ENCODE peak calls at places on chromosomes 5 and 9, in four cellular contexts. S, E, D and J are unnamed samples. For H3K4me1, the result is how much of the 10 kb centered on the place peaks cover.

GRCh38 chr5:43152946-43153345 is 32.2 kb downstream of the ZNF131 start:
- DNase-seq in S (no peak), E (no peak), D (no peak), J (no peak)

GRCh38 chr5:55407059-55407684 is 99.4 kb downstream of the MTREX start:
- DNase-seq in S (no peak), E (peak), D (no peak), J (peak)

GRCh38 chr5:77015938-77016569 is 14.2 kb upstream of the AGGF1 start:
- DNase-seq in S (no peak), E (peak), D (no peak), J (no peak)

GRCh38 chr5:157542282-157542966 is 33.2 kb downstream of the ADAM19 start:
- DNase-seq in S (no peak), E (no peak), D (no peak), J (no peak)

GRCh38 chr5:22557251-22557650 is 295.9 kb downstream of the CDH12 start:
- DNase-seq in S (no peak), E (no peak), D (no peak), J (no peak)

GRCh38 chr5:53262348-53262970 is 152.9 kb upstream of the MOCS2 start:
- DNase-seq in S (no peak), E (peak), D (no peak), J (peak)

GRCh38 chr9:111482656-111483418 is 1.3 kb downstream of the ECPAS start:
- DNase-seq in S (no peak), E (peak), D (no peak), J (peak)

GRCh38 chr5:136025900-136026299 is 2.9 kb upstream of the TGFBI start:
- DNase-seq in S (no peak), E (no peak), D (no peak), J (no peak)

GRCh38 chr9:37466037-37466709 is 923 bp upstream of the ZBTB5 start:
- DNase-seq in S (peak), E (peak), D (no peak), J (peak)

GRCh38 chr9:131720330-131720729 is 19.5 kb downstream of the RAPGEF1 start:
- DNase-seq in S (no peak), E (no peak), D (no peak), J (no peak)

GRCh38 chr5:157870837-157871834 is 12.2 kb upstream of the CLINT1 start:
- DNase-seq in S (no peak), E (peak), D (no peak), J (no peak)

GRCh38 chr9:109346904-109347303 is 26.0 kb upstream of the EPB41L4B start:
- DNase-seq in S (no peak), E (no peak), D (no peak), J (no peak)

GRCh38 chr5:61020415-61020814 is 75.4 kb downstream of the NDUFAF2 start:
- DNase-seq in S (no peak), E (peak), D (no peak), J (no peak)

GRCh38 chr5:138843789-138844461 is 31.2 kb downstream of the LRRTM2 start:
- DNase-seq in S (no peak), E (no peak), D (no peak), J (no peak)

GRCh38 chr5:135651156-135651555 is 72.4 kb upstream of the CXCL14 start:
- DNase-seq in S (no peak), E (no peak), D (no peak), J (no peak)

GRCh38 chr5:142143878-142144277 is 35.3 kb downstream of the NDFIP1 start:
- DNase-seq in S (no peak), E (peak), D (no peak), J (peak)

GRCh38 chr9:529721-530120 is 311.8 kb upstream of the DMRT1 start:
- DNase-seq in S (no peak), E (no peak), D (no peak), J (no peak)

GRCh38 chr5:112811023-112811422 is 50.1 kb upstream of the SRP19 start:
- DNase-seq in S (no peak), E (no peak), D (no peak), J (no peak)

GRCh38 chr9:33165263-33166151 is 1.6 kb downstream of the B4GALT1 start:
- DNase-seq in S (no peak), E (peak), D (peak), J (no peak)

GRCh38 chr9:98873535-98874432 is 66.3 kb downstream of the GALNT12 start:
- DNase-seq in S (no peak), E (no peak), D (no peak), J (no peak)

GRCh38 chr5:77663081-77663863 is 24.8 kb upstream of the OTP start:
- DNase-seq in S (no peak), E (no peak), D (no peak), J (no peak)

GRCh38 chr5:154444559-154445421 is 1.0 kb upstream of the SAP30L start:
- DNase-seq in S (no peak), E (no peak), D (no peak), J (peak)

GRCh38 chr5:10669983-10670382 is 91.1 kb downstream of the DAP start:
- DNase-seq in S (no peak), E (no peak), D (no peak), J (no peak)

GRCh38 chr9:129394011-129394919 is 216.2 kb upstream of the IER5L start:
- DNase-seq in S (no peak), E (no peak), D (no peak), J (peak)

GRCh38 chr5:40406426-40407211 is 273.1 kb upstream of the PTGER4 start:
- DNase-seq in S (no peak), E (peak), D (no peak), J (no peak)

GRCh38 chr5:155556222-155556621 is 542.7 kb downstream of the KIF4B start:
- DNase-seq in S (no peak), E (no peak), D (no peak), J (no peak)

GRCh38 chr5:177457239-177458121 is 10.9 kb downstream of the PRR7 start:
- DNase-seq in S (peak), E (peak), D (peak), J (peak)
- H3K4me1 ChIP-seq in S (under half), E (under half), D (under half), J (half or more)

DNA sequence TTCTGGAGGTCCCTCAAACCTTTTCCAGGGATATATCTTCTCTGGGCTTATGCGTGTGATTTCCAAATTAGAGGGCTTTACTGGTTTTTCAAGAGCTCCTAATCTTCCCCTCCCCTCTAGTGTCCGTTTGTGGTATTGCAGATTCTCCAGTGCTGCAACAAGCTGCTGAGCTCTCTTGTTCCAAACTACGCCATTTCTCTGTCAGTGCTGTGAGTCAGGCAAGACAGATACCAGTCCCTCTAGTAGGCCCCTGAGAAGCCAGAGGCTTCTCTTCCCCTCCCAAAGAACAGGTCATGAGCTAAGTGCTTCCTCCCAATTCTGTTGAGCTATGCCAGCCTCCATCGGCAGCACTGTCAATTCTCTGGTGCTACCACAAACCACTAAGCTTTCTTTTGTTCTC is 149.5 kb downstream of the FANCC start:
- DNase-seq in S (peak), E (peak), D (no peak), J (peak)
- TF ChIP-seq TCF12 in S (no peak), E (no peak), D (no peak), J (no peak)

GRCh38 chr5:68225911-68226563 is 10.5 kb downstream of the PIK3R1 start:
- DNase-seq in S (no peak), E (no peak), D (no peak), J (no peak)
- H3K4me1 ChIP-seq in S (under half), E (under half), D (under half), J (under half)

DNA sequence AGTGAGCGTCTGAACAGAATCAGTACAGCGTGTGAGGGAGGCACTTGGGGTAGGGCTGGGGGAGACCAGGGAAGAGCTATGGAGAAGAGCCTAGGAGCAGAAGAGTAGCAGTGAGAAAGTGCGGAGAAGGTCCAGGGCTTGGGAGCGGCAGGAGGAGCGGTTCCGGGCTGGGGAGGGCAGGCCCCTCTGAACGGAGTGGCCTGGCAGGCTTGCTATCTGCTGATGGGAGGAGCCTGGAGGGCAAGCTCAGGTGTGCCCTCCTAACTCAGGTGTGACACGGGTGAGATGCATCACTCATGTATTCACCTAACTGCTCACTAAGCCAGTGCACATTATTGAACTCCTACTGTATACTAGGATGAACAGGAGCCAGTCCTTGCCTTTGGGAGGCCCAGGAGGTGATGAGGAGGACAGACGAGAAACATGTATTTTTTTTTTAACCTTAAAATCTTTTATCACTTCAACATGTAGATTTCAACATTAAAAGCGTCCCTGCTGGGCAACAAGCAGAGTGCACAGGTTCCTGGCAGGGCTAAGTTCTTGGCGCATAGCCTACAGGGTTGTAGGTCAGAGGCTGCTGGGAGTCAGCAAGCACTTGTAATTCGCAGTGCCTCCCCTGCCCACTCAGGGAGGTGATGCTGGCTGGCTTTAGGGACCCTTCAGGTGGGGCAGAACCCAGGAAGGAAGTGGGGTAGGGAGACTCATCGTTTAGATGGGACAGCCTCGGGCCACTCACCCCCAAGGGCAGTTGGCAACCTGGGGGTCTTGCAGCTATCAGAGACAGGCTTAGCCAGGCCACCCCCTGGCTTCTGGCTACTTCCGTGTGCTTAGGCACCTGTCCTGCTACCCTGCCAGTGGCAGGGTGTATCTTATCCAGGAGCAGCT is 55.5 kb downstream of the TMOD1 start:
- DNase-seq in S (no peak), E (no peak), D (no peak), J (no peak)
- TF ChIP-seq TCF12 in S (no peak), E (no peak), D (no peak), J (no peak)

GRCh38 chr5:171955761-171956160 is 50.7 kb downstream of the FBXW11 start:
- DNase-seq in S (no peak), E (no peak), D (no peak), J (no peak)
- H3K4me1 ChIP-seq in S (under half), E (half or more), D (under half), J (under half)

GRCh38 chr5:34897646-34898045 is 17.7 kb downstream of the RAD1 start:
- DNase-seq in S (no peak), E (no peak), D (no peak), J (no peak)

GRCh38 chr5:34899066-34899465 is 16.2 kb downstream of the RAD1 start:
- DNase-seq in S (no peak), E (no peak), D (no peak), J (no peak)

GRCh38 chr5:34900660-34901059 is 14.6 kb downstream of the RAD1 start:
- DNase-seq in S (no peak), E (no peak), D (no peak), J (no peak)

GRCh38 chr5:34895641-34896419 is 19.5 kb downstream of the RAD1 start:
- DNase-seq in S (no peak), E (no peak), D (no peak), J (no peak)

DNA sequence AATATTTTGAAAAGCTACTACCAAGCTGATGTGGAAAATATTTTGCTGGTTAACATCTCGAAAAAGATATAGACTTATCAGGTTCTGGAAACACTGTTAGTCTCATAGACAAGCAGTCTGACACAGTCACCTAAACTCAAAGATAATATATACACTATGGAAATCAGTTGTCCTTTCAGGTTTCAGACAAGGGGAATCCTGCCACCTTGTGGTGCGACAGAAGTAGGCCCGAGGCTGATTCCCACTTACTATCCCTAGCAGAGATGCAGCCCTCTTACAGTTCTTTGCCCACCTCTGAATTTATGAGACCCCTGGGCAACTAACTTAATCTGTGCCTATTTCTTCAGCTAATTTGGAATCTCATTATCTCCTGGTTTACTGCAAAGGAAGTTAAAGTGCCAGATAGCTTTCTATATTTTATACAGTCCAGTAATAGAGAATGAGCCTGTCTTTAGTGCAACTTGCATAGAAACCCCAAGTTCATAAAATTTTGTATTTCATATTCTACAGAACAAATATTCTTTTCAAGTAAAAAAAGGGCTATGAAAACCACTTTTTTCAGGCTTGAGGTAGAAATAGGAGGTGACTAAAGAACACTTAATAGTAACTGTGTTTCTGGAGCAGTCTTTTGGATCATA is 16.9 kb downstream of the RAD1 start:
- DNase-seq in S (peak), E (peak), D (no peak), J (peak)
- TF ChIP-seq TCF12 in S (no peak), E (no peak), D (no peak), J (no peak)

GRCh38 chr5:57447656-57448055 is 35.0 kb downstream of the ACTBL2 start:
- DNase-seq in S (no peak), E (no peak), D (no peak), J (no peak)

GRCh38 chr5:57445715-57446037 is 36.9 kb downstream of the ACTBL2 start:
- DNase-seq in S (no peak), E (no peak), D (no peak), J (no peak)

GRCh38 chr5:57442080-57442839 is 40.4 kb downstream of the ACTBL2 start:
- DNase-seq in S (no peak), E (no peak), D (no peak), J (no peak)

GRCh38 chr5:57446966-57447365 is 35.6 kb downstream of the ACTBL2 start:
- DNase-seq in S (no peak), E (no peak), D (no peak), J (no peak)

GRCh38 chr5:57445006-57445714 is 37.5 kb downstream of the ACTBL2 start:
- DNase-seq in S (no peak), E (no peak), D (no peak), J (no peak)
- H3K4me1 ChIP-seq in S (under half), E (under half), D (under half), J (under half)

DNA sequence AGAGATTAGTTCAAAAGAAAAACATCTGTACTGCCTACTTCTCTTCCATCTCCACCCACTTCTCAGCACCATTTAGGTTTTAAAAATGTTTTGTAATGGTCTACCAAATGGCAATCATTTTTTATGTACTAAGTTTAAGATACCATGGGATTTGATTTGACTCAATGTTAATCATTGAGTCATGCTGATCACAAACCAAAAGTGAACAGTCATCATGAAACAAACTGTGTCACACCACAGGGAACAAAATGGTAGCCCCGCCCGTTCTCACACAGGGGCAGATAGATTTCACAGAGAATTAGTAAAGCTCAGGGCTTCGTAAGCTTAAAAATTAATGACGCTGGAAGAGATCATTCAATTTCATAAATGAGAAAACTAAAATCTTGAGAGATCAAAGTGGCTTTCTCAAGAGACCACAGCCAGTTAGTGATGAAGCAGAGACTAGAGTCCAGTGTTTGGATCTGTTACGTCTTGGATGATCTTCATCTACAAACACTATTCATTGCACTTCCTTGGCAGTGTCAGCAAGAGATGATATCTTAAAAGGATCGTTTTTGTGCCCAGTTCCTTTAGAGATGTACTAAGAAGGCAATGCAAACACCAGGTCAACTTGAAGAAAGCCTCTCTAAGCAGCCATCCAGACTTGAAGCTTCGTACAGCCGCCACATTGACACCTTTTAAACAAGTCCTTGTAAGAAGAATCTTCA is 33.9 kb upstream of the TRIO start:
- DNase-seq in S (no peak), E (no peak), D (peak), J (no peak)
- TF ChIP-seq TCF12 in S (no peak), E (no peak), D (no peak), J (no peak)

GRCh38 chr9:25584611-25585010 is 93.6 kb downstream of the TUSC1 start:
- DNase-seq in S (no peak), E (no peak), D (no peak), J (no peak)
- H3K4me1 ChIP-seq in S (under half), E (under half), D (under half), J (under half)